ENCODE peak calls at places on chromosomes 12 and 14, in nine cellular contexts. Q is NCI-H1105; P is lower lobe of right lung; U is sigmoid colon; R is NCI-H510A treated with DMSO at 0.1 percent for 48 hours; N is stimulated activated CD4-positive, alpha-beta T cell treated with anti-CD3 and anti-CD28 coated beads, Interleukin-2, amount 100 ng/mL, for 24 hours; D is cerebellum; A is AG08395; W is RPMI7951. G is an unnamed sample.

GRCh38 chr14:97359391-97359790 is 562.2 kb downstream of the VRK1 start:
- DNase-seq in P (no peak), U (no peak), A (no peak), D (no peak), W (no peak), Q (peak; percentile 84), N (no peak), R (no peak), G (no peak)

GRCh38 chr14:70052990-70053389 is 135.8 kb downstream of the SLC8A3 start:
- DNase-seq in N (no peak), U (no peak), R (no peak), Q (no peak), D (no peak), W (peak; percentile 37), P (no peak), A (no peak), G (no peak)

GRCh38 chr14:51118993-51119392 is 24.1 kb upstream of the TRIM9 start:
- DNase-seq in A (no peak), U (no peak), P (no peak), R (no peak), D (no peak), Q (no peak), W (no peak), N (no peak), G (no peak)

GRCh38 chr12:124689585-124689984 is 122.2 kb upstream of the NCOR2 start:
- DNase-seq in D (no peak), W (no peak), A (no peak), R (no peak), P (no peak), U (no peak), N (no peak), Q (no peak), G (no peak)

GRCh38 chr14:22314183-22314820 is 274.7 kb downstream of the DAD1 start:
- DNase-seq in R (no peak), Q (peak; percentile 27), D (no peak), N (no peak), P (no peak), W (peak; percentile 60), U (no peak), A (peak; percentile 58), G (peak; percentile 77)

GRCh38 chr12:104414581-104415305 is 42.0 kb upstream of the CHST11 start:
- DNase-seq in A (no peak), D (no peak), Q (no peak), R (no peak), W (no peak), N (no peak), P (no peak), U (no peak), G (no peak)

GRCh38 chr12:5889381-5890047 is 55.5 kb downstream of the ANO2 start:
- DNase-seq in W (peak; percentile 6), Q (no peak), U (no peak), N (peak; percentile 22), P (no peak), R (no peak), A (no peak), D (no peak), G (peak; percentile 62)

GRCh38 chr14:64438181-64438839 is 27.0 kb upstream of the AKAP5 start:
- DNase-seq in U (no peak), A (peak; percentile 89), D (no peak), Q (no peak), W (peak; percentile 79), P (no peak), N (no peak), R (no peak), G (no peak)

GRCh38 chr14:53109028-53109687 is 44.0 kb downstream of the DDHD1 start:
- DNase-seq in P (no peak), Q (no peak), A (peak; percentile 55), D (no peak), R (no peak), W (peak; percentile 69), U (no peak), N (peak; percentile 60), G (no peak)

GRCh38 chr14:41636492-41637392 is 30.1 kb downstream of the LRFN5 start:
- DNase-seq in P (no peak), R (no peak), N (no peak), A (no peak), Q (no peak), U (no peak), D (no peak), W (no peak), G (peak; percentile 52)

G was measured in DMS53.